ENCODE peak calls at places on chromosome 3, in five cellular contexts. T, C, R, L and X are unnamed samples.

GRCh38 chr3:18808423-18808822 is 339.9 kb upstream of the KCNH8 start:
- DNase-seq in T (no peak), C (peak), R (no peak), L (no peak), X (no peak)

GRCh38 chr3:46282041-46282440 is 39.8 kb downstream of the CCR3 start:
- DNase-seq in T (no peak), C (no peak), R (no peak), L (no peak), X (no peak)

GRCh38 chr3:191051037-191051436 is 148.0 kb upstream of the OSTN start:
- DNase-seq in T (no peak), C (peak), R (peak), L (no peak), X (no peak)

GRCh38 chr3:12884790-12885584 is 43.6 kb upstream of the RPL32 start:
- DNase-seq in T (no peak), C (no peak), R (no peak), L (no peak), X (no peak)

GRCh38 chr3:3689601-3690375 is 109.4 kb upstream of the LRRN1 start:
- DNase-seq in T (no peak), C (no peak), R (no peak), L (no peak), X (no peak)

GRCh38 chr3:182980204-182981037 is at the start of gene DCUN1D1:
- DNase-seq in T (peak), C (peak), R (peak), L (peak), X (peak)

GRCh38 chr3:126893651-126894050 is 89.3 kb upstream of the PLXNA1 start:
- DNase-seq in T (no peak), C (no peak), R (no peak), L (no peak), X (no peak)

GRCh38 chr3:79506751-79507150 is 261.0 kb downstream of the ROBO1 start:
- DNase-seq in T (no peak), C (no peak), R (no peak), L (no peak), X (no peak)

GRCh38 chr3:123780656-123781055 is 103.5 kb downstream of the MYLK start:
- DNase-seq in T (no peak), C (no peak), R (no peak), L (no peak), X (no peak)